ENCODE peak calls at places on chromosomes 2 and 18, in four cellular contexts. R is H1, U is IMR-90, B is mesenchymal stem cell. M is an unnamed sample.

GRCh38 chr2:192444286-192444838 is 249.6 kb upstream of the TMEFF2 start:
- DNase-seq in R (no peak), U (no peak), B (no peak), M (no peak)

GRCh38 chr2:186551323-186552050 is 38.4 kb upstream of the ITGAV start:
- DNase-seq in R (no peak), U (no peak), B (no peak), M (no peak)

GRCh38 chr18:55641501-55641900 is 53.5 kb upstream of the TCF4 start:
- DNase-seq in R (no peak), U (peak; percentile 40), B (no peak), M (no peak)

GRCh38 chr18:21386523-21387240 is 144.7 kb downstream of the GREB1L start:
- DNase-seq in R (no peak), U (no peak), B (no peak), M (no peak)

GRCh38 chr18:77127769-77128671 is 4.6 kb downstream of the MBP start:
- DNase-seq in R (no peak), U (peak; percentile 89), B (peak; percentile 56), M (no peak)

GRCh38 chr2:240477916-240478315 is 42.5 kb downstream of the GPC1 start:
- DNase-seq in R (no peak), U (no peak), B (no peak), M (no peak)

GRCh38 chr18:21362921-21363320 is 120.9 kb downstream of the GREB1L start:
- DNase-seq in R (no peak), U (no peak), B (no peak), M (no peak)

GRCh38 chr2:63544017-63544627 is 44.2 kb downstream of the WDPCP start:
- DNase-seq in R (no peak), U (peak; percentile 2), B (peak; percentile 6), M (no peak)

GRCh38 chr2:197052371-197052770 is 125.9 kb upstream of the PGAP1 start:
- DNase-seq in R (no peak), U (no peak), B (no peak), M (no peak)

GRCh38 chr2:189022002-189022401 is 47.8 kb downstream of the COL3A1 start:
- DNase-seq in R (no peak), U (peak; percentile 93), B (peak; percentile 82), M (no peak)

GRCh38 chr2:134189009-134189717 is 64.7 kb upstream of the MGAT5 start:
- DNase-seq in R (no peak), U (peak; percentile 72), B (peak; percentile 65), M (no peak)

GRCh38 chr2:149924028-149924427 is 336.5 kb upstream of the MMADHC start:
- DNase-seq in R (no peak), U (peak; percentile 62), B (no peak), M (no peak)

GRCh38 chr18:59358611-59359575 is at the start of gene LMAN1:
- DNase-seq in R (peak; percentile 98), U (peak; percentile 91), B (peak; percentile 93), M (peak; percentile 96)
- H3K18ac ChIP-seq in R (peak within 1 kb of the TSS; percentile 84), U (peak within 1 kb of the TSS; percentile 86), B (peak within 1 kb of the TSS; percentile 96), M (peak within 1 kb of the TSS; percentile 100)

DNA sequence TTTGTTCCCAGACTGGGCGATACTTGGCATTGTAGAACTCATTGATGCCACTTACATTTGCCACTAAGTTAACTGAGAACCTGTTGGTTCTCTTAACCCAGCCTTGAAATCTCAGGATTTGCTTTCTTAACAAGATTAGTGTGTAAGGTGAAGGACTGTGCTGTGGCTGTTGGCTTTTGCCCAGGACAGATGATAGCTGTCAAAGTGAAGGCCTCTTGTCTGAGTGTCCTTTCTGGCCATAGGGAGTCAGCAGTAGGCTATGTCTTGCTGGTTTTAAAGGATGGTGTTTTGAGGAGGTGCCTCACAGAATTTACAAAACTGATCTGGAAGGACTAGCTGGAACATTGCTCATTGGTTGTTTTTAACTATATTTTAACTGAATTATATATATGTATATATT is 2.6 kb downstream of the DPYSL5 start:
- DNase-seq in R (no peak), U (no peak), B (no peak), M (no peak)
- H3K4me1 ChIP-seq in R (peaks cover 14% of the 10 kb centered on the region), U (no peaks in the 10 kb centered on the region), B (peaks cover 26% of the 10 kb centered on the region), M (peaks cover 23% of the 10 kb centered on the region)

GRCh38 chr2:84880645-84881521 is at the start of gene TRABD2A:
- DNase-seq in R (peak; percentile 84), U (peak; percentile 71), B (peak; percentile 28), M (peak; percentile 43)
- H3K18ac ChIP-seq in R (peak within 1 kb of the TSS; percentile 96), U (peak within 1 kb of the TSS; percentile 66), B (peak within 1 kb of the TSS; percentile 67), M (peak within 1 kb of the TSS; percentile 92)

GRCh38 chr2:66689456-66690051 is 254.6 kb downstream of the MEIS1 start:
- DNase-seq in R (no peak), U (no peak), B (no peak), M (no peak)
- H3K4me1 ChIP-seq in R (no peaks in the 10 kb centered on the region), U (peaks cover 4% of the 10 kb centered on the region), B (no peaks in the 10 kb centered on the region), M (peaks cover 2% of the 10 kb centered on the region)